ENCODE peak calls at places on chromosomes 7 and 10, in ten cellular contexts. V is AG04450, A is fibroblast of mammary gland, C is nephron progenitor cell, E is OCI-LY7, L is A673, U is K562, W is suprapubic skin, I is WTC11, O is psoas muscle. T is an unnamed sample.

GRCh38 chr10:70672165-70672992 is at the start of gene ADAMTS14:
- DNase-seq in A (peak), L (peak), V (no peak), C (peak), O (peak), W (no peak), E (no peak), U (peak), I (peak), T (peak)

GRCh38 chr7:21767300-21767900 is 178.3 kb downstream of the CDCA7L start:
- DNase-seq in U (peak), C (peak), I (peak), L (peak), E (peak), A (peak), W (no peak), V (no peak), O (no peak), T (peak)

GRCh38 chr7:2629740-2630681 is 1.8 kb upstream of the TTYH3 start:
- DNase-seq in I (no peak), A (no peak), O (no peak), U (no peak), C (no peak), V (no peak), L (no peak), W (no peak), E (no peak), T (no peak)

GRCh38 chr10:107091126-107091525 is 73.4 kb downstream of the SORCS1 start:
- DNase-seq in L (peak), I (no peak), C (no peak), O (no peak), A (no peak), E (no peak), W (no peak), U (no peak), V (no peak), T (no peak)

GRCh38 chr7:132575336-132575986 is 809 bp downstream of the PLXNA4 start:
- DNase-seq in E (no peak), U (no peak), A (peak), V (no peak), I (peak), O (peak), L (peak), C (peak), W (no peak), T (peak)

GRCh38 chr7:103048833-103049232 is 25.8 kb downstream of the FBXL13 start:
- DNase-seq in I (no peak), L (peak), O (no peak), E (peak), A (peak), U (no peak), W (no peak), V (no peak), C (no peak), T (no peak)

GRCh38 chr10:71847418-71847817 is 3.6 kb downstream of the PSAP start:
- DNase-seq in O (no peak), V (no peak), L (no peak), I (no peak), E (no peak), C (no peak), W (no peak), U (no peak), A (no peak), T (no peak)

GRCh38 chr7:147276783-147277370 is 1160.3 kb downstream of the CNTNAP2 start:
- DNase-seq in E (no peak), W (no peak), U (no peak), O (no peak), C (no peak), I (no peak), A (no peak), L (no peak), V (no peak), T (no peak)

GRCh38 chr10:129090618-129091366 is 376.2 kb upstream of the MGMT start:
- DNase-seq in W (no peak), O (no peak), E (no peak), I (no peak), A (peak), L (no peak), V (no peak), C (no peak), U (no peak), T (no peak)

GRCh38 chr7:50660040-50660829 is 95.0 kb upstream of the DDC start:
- DNase-seq in V (no peak), L (no peak), C (no peak), A (no peak), O (no peak), E (peak), U (no peak), W (no peak), I (no peak), T (no peak)

GRCh38 chr10:5400843-5401242 is 3.8 kb downstream of the TUBAL3 start:
- DNase-seq in A (no peak), O (no peak), I (no peak), V (no peak), U (no peak), E (no peak), W (no peak), C (no peak), L (no peak), T (no peak)

DNA sequence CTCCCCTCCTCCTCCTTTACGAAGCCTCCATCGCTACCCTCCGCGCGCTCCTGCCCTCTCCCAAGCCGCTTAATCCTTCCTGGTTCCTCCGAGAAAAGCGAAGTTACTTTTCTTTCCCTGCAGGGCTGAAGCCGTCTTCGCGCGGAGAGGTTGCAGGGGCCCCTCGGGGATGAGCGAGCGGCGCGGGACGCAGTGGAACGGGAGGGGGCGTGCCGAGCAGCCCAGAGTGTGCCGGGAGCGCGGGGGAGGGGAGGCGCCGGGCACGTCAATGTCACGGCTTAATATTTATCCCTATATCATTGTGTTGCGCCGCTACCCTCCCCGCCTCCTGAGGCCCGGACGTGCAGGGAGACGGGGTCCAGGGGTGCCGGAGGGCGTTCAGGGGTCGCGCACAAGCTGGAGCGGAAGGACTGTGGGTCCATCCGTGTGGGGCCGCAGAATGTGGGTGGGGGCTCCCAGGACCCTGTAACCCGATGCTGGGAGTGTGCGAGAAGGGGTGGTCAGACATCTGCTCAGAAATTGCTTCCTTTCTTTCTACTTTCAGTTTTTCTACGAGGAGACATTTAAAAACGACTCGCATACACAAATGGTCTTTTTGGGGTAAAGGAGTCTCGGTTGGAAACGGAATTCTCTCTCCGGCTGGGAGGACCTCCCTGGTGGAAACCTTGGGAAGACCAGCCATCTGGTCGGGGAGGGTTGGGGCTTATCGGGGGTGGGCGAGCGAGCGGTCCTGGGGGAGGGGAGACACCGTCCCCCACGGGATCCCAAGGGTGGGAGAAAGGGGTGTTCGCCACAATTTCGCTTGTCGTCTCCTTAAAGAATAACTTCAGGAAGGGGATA is 2.4 kb downstream of the CDK6 start:
- DNase-seq in W (peak), C (peak), E (peak), V (no peak), I (peak), A (peak), U (peak), O (peak), L (peak), T (peak)
- TF ChIP-seq CTCF in W (no peak), C (no peak), E (no peak), V (peak), I (no peak), A (no peak), U (no peak), O (no peak), L (peak), T (no peak)

DNA sequence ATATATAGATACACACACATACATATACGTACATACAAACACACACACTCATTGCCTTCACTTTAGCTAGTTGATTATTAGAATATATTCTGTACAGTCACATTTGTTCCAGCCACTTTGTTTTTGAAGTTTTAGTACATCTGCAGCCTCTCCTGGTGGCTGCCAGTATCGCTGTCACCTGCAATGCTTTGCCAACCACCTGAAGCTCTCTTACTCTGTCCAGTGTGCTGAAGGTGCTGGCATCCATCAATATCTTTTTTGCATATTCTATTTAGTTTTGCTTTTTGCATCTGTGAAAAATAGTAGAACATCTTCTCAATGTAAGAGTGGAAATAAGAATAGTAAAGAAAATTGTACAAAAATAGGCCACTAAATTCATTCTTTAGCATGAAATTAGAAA is 388.6 kb downstream of the EXOC4 start:
- DNase-seq in W (no peak), C (no peak), E (no peak), U (no peak), I (no peak), A (no peak), V (no peak), L (no peak), O (no peak), T (no peak)
- TF ChIP-seq CTCF in W (no peak), C (no peak), E (no peak), U (no peak), I (no peak), A (no peak), V (no peak), L (no peak), O (no peak), T (no peak)

GRCh38 chr7:152103066-152103465 is 77.6 kb downstream of the GALNT11 start:
- DNase-seq in I (no peak), V (no peak), U (no peak), O (no peak), E (no peak), A (no peak), L (no peak), C (no peak), W (no peak), T (no peak)
- TF ChIP-seq CTCF in I (no peak), V (no peak), U (no peak), O (no peak), E (no peak), A (no peak), L (no peak), C (no peak), W (no peak), T (no peak)

GRCh38 chr7:121985476-121985875 is 112.5 kb downstream of the PTPRZ1 start:
- DNase-seq in L (peak), C (no peak), I (no peak), E (no peak), U (no peak), V (no peak), O (no peak), A (no peak), W (no peak), T (no peak)
- TF ChIP-seq CTCF in L (peak), C (no peak), I (no peak), E (no peak), U (no peak), V (no peak), O (no peak), A (peak), W (no peak), T (no peak)

DNA sequence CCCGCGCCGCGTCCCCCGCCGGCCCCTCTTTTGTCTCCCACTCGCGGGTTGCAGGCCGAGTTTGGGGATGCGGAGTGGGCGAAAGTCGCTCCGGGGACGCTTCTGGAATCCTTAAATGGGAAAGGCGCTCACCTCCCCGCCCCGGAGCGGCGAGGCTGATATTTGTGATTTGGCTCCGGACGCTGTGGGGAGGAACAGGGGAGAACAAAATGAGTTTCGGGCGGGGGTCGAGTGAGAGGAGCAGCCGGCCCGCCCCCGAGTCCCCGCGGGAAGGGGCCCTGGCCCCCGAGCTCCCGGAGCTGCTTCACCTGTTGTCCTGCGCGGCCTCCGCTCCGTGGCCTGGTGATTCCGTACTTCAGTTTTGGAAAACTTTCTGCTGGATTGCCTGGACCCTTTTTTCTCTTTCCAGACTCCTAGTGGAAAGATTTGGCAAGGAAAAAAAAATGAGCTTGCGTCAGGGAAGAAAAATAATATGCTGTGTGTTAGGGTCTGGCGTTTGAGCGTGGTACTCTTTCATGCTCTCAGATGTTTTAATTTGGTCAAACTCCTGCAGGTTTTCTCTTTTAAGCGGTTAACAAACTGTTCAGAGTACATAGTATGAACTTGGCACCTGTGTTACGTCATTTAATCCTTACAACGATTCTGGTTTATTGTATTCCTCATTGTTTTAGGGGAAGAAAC is 831 bp downstream of the BMPR1A start:
- DNase-seq in C (peak), O (peak), I (no peak), A (peak), E (no peak), U (no peak), W (no peak), L (peak), V (no peak), T (peak)
- TF ChIP-seq CTCF in C (no peak), O (peak), I (no peak), A (peak), E (no peak), U (no peak), W (no peak), L (peak), V (peak), T (no peak)

GRCh38 chr10:23156447-23157150 is 35.5 kb upstream of the PTF1A start:
- DNase-seq in I (no peak), V (no peak), C (no peak), E (no peak), L (no peak), U (no peak), W (no peak), O (no peak), A (no peak), T (no peak)

GRCh38 chr10:23158370-23158769 is 33.7 kb upstream of the PTF1A start:
- DNase-seq in E (peak), U (peak), A (peak), L (peak), W (no peak), O (no peak), I (peak), V (peak), C (peak), T (peak)

GRCh38 chr10:23157239-23157661 is 34.9 kb upstream of the PTF1A start:
- DNase-seq in O (no peak), C (peak), V (no peak), L (no peak), E (no peak), I (no peak), A (no peak), W (no peak), U (no peak), T (no peak)

GRCh38 chr10:23155166-23155565 is 36.9 kb upstream of the PTF1A start:
- DNase-seq in C (no peak), U (no peak), W (no peak), E (no peak), O (no peak), A (peak), L (peak), I (no peak), V (no peak), T (no peak)

GRCh38 chr10:23157691-23158369 is 34.3 kb upstream of the PTF1A start:
- DNase-seq in W (no peak), E (peak), A (peak), U (peak), O (no peak), I (no peak), L (peak), C (peak), V (no peak), T (no peak)
- TF ChIP-seq CTCF in W (no peak), E (no peak), A (peak), U (peak), O (no peak), I (no peak), L (no peak), C (no peak), V (no peak), T (no peak)

GRCh38 chr10:396535-397220 is 261.4 kb downstream of the ZMYND11 start:
- DNase-seq in W (no peak), L (no peak), C (no peak), I (no peak), E (peak), O (no peak), U (no peak), V (no peak), A (peak), T (no peak)

GRCh38 chr10:397321-398068 is 262.2 kb downstream of the ZMYND11 start:
- DNase-seq in W (no peak), U (no peak), O (no peak), A (no peak), I (no peak), L (no peak), E (no peak), C (no peak), V (no peak), T (no peak)

GRCh38 chr10:395665-396064 is 260.4 kb downstream of the ZMYND11 start:
- DNase-seq in V (no peak), U (no peak), E (no peak), L (no peak), C (no peak), I (no peak), W (no peak), O (no peak), A (no peak), T (no peak)

GRCh38 chr10:396107-396506 is 260.9 kb downstream of the ZMYND11 start:
- DNase-seq in W (no peak), U (no peak), I (no peak), L (no peak), E (no peak), C (no peak), A (no peak), O (no peak), V (no peak), T (no peak)

DNA sequence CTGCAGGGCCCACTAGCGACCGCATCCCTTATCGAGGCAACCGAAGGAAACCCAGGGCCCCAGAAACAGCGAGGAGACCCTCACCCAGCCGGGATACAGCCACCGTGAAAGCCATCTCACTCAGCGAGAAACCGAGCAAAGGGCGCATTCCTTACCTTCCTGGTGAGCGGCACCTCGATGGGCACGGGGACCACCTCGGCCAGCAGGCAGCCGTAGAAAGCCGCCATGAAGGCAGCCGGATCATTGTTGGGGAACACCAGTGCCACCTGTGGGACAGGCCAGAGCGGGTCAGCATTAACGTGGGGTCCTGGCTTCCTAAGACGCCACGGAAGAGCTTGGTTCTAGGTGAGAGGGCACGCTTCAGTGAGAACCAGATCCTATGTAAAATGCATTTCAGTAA is 263.7 kb downstream of the ZMYND11 start:
- DNase-seq in L (no peak), E (no peak), V (no peak), A (no peak), O (no peak), I (no peak), C (no peak), W (no peak), U (no peak), T (no peak)
- TF ChIP-seq CTCF in L (no peak), E (no peak), V (no peak), A (no peak), O (no peak), I (no peak), C (no peak), W (no peak), U (no peak), T (no peak)

GRCh38 chr7:95865716-95866371 is 93.5 kb downstream of the DYNC1I1 start:
- DNase-seq in A (peak), E (no peak), C (no peak), L (no peak), V (no peak), W (no peak), I (no peak), U (no peak), O (no peak), T (no peak)
- TF ChIP-seq CTCF in A (peak), E (no peak), C (peak), L (no peak), V (peak), W (no peak), I (no peak), U (peak), O (no peak), T (no peak)

DNA sequence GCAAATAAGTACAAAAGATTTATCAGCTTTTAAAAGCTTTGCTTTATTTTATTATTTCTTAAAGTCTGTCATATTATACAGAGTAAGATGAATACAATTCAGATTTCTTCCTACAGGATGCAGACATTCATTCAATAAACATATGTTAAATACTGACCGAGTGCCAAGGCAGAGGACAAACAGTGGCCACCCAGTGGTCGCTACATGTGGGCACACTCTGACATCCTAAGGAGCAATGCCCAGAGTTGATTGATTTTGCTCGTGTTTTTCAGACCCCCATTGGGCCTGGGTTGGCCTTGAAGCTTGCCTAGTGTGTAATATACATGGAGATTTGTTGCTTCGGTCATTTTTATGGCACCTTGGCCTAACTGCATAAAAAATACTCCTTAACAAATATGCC is 201.2 kb downstream of the CCDC3 start:
- DNase-seq in L (no peak), W (no peak), U (no peak), V (no peak), E (no peak), A (no peak), O (no peak), I (no peak), C (no peak), T (no peak)
- TF ChIP-seq CTCF in L (peak), W (no peak), U (no peak), V (peak), E (peak), A (peak), O (no peak), I (no peak), C (peak), T (peak)